ENCODE peak calls at places on chromosomes 5 and 9, in seven cellular contexts. V is astrocyte, H is PC-3, T is adrenal gland, E is uterus, K is pancreas, M is tibial artery. Z is an unnamed sample.

GRCh38 chr5:66621146-66621545 is 25.0 kb downstream of the MAST4 start:
- DNase-seq in V (peak), H (no peak), T (no peak), E (no peak), K (no peak), M (no peak), Z (no peak)

GRCh38 chr9:23587903-23588302 is 238.1 kb downstream of the ELAVL2 start:
- DNase-seq in V (no peak), H (peak), T (peak), E (no peak), K (no peak), M (no peak), Z (no peak)

GRCh38 chr5:23507278-23507685 is at the start of gene PRDM9:
- DNase-seq in V (no peak), H (peak), T (peak), E (peak), K (peak), M (no peak), Z (no peak)

GRCh38 chr9:100222674-100223073 is 123.6 kb downstream of the INVS start:
- DNase-seq in V (peak), H (peak), T (no peak), E (no peak), K (no peak), M (no peak), Z (no peak)

GRCh38 chr5:146344155-146345118 is 5.8 kb downstream of the POU4F3 start:
- DNase-seq in V (no peak), H (peak), T (no peak), E (no peak), K (no peak), M (no peak), Z (no peak)

GRCh38 chr9:84808416-84808815 is 138.9 kb downstream of the NTRK2 start:
- DNase-seq in V (no peak), H (no peak), T (no peak), E (no peak), K (no peak), M (no peak), Z (no peak)

GRCh38 chr9:21334603-21334968 is 618 bp downstream of the KLHL9 start:
- DNase-seq in V (no peak), H (no peak), T (no peak), E (no peak), K (no peak), M (no peak), Z (no peak)

GRCh38 chr5:168362097-168362885 is 70.8 kb downstream of the WWC1 start:
- DNase-seq in V (no peak), H (peak), T (no peak), E (no peak), K (no peak), M (no peak), Z (no peak)

GRCh38 chr9:133732351-133733073 is 5.6 kb downstream of the SARDH start:
- DNase-seq in V (no peak), H (no peak), T (no peak), E (no peak), K (no peak), M (no peak), Z (no peak)

GRCh38 chr5:23820764-23821471 is 313.5 kb downstream of the PRDM9 start:
- DNase-seq in V (no peak), H (peak), T (no peak), E (no peak), K (no peak), M (no peak), Z (no peak)

GRCh38 chr9:118643118-118643517 is 726.1 kb downstream of the BRINP1 start:
- DNase-seq in V (peak), H (peak), T (peak), E (no peak), K (peak), M (no peak), Z (no peak)

GRCh38 chr9:137466041-137466799 is 7.1 kb upstream of the NSMF start:
- DNase-seq in V (no peak), H (no peak), T (peak), E (no peak), K (no peak), M (no peak), Z (no peak)

GRCh38 chr5:30040483-30041116 is 1152.9 kb upstream of the CDH6 start:
- DNase-seq in V (peak), H (peak), T (peak), E (no peak), K (no peak), M (no peak), Z (no peak)

GRCh38 chr9:77743381-77743780 is 95.3 kb upstream of the GNA14 start:
- DNase-seq in V (peak), H (no peak), T (no peak), E (no peak), K (no peak), M (no peak), Z (no peak)

GRCh38 chr5:32645246-32645645 is 59.9 kb downstream of the SUB1 start:
- DNase-seq in V (no peak), H (no peak), T (no peak), E (no peak), K (no peak), M (no peak), Z (no peak)

GRCh38 chr9:33198163-33198562 is 31.0 kb upstream of the B4GALT1 start:
- DNase-seq in V (peak), H (no peak), T (no peak), E (peak), K (no peak), M (peak), Z (peak)

GRCh38 chr5:147547730-147548129 is 37.9 kb upstream of the DPYSL3 start:
- DNase-seq in V (peak), H (no peak), T (no peak), E (no peak), K (no peak), M (no peak), Z (peak)

GRCh38 chr5:95007953-95008596 is 276.8 kb downstream of the MCTP1 start:
- DNase-seq in V (no peak), H (no peak), T (no peak), E (no peak), K (no peak), M (no peak), Z (no peak)

GRCh38 chr5:151772029-151772867 is 494 bp downstream of the G3BP1 start:
- DNase-seq in V (peak), H (no peak), T (peak), E (peak), K (peak), M (peak), Z (no peak)

GRCh38 chr9:127081250-127082185 is 40.9 kb downstream of the ANGPTL2 start:
- DNase-seq in V (no peak), H (no peak), T (no peak), E (no peak), K (no peak), M (no peak), Z (peak)

GRCh38 chr5:38404667-38405276 is 146.4 kb downstream of the EGFLAM start:
- DNase-seq in V (no peak), H (peak), T (no peak), E (no peak), K (no peak), M (no peak), Z (no peak)
- TF ChIP-seq CTCF in V (no peak), H (peak), T (no peak), E (no peak), K (no peak), M (no peak), Z (no peak)

DNA sequence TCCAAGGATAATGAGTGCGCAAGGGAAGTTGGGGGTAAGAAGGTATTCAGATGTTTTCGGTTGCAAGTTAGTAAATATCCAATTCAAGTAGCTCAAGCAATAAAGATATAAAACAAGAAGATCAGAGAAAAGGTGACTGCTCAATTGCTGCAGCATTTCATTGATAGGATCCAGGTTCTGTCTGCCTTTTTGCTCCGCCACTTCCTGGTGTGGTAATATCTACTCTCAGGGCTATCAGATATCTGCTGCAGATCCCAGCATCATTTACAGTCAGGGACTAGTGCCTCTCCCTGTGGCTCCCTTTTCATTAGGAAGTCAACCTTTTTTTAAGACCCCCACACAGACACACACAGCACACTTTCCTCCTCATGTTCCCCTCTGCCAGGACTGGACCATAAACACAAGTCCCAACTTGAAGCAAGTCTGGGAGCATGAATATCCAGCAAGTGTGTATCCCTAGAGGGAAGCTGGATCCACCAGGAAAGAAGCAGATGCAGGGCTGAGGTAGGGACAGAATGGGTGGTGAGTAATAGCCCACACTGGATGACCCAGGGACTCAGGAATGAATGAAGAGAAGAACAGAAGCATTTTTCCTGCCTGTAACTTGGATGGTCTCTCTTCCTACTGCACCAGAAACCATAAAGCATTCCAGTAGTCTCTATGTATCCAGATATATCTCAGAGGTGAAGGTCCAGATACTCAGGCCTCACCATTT is 53.7 kb downstream of the ZNF622 start:
- DNase-seq in V (peak), H (peak), T (no peak), E (no peak), K (no peak), M (no peak), Z (no peak)
- H3K27ac ChIP-seq in V (no peak), H (no peak), T (no peak), E (no peak), K (no peak), M (no peak), Z (no peak)

GRCh38 chr9:121976751-121977150 is 116.4 kb downstream of the TTLL11 start:
- DNase-seq in V (peak), H (no peak), T (no peak), E (no peak), K (no peak), M (no peak), Z (no peak)

GRCh38 chr9:121974421-121974820 is 118.7 kb downstream of the TTLL11 start:
- DNase-seq in V (no peak), H (peak), T (no peak), E (no peak), K (no peak), M (no peak), Z (no peak)

GRCh38 chr9:121979736-121980135 is 113.4 kb downstream of the TTLL11 start:
- DNase-seq in V (no peak), H (no peak), T (no peak), E (no peak), K (no peak), M (no peak), Z (no peak)

GRCh38 chr9:121972501-121972981 is 120.6 kb downstream of the TTLL11 start:
- DNase-seq in V (peak), H (peak), T (peak), E (no peak), K (peak), M (no peak), Z (peak)

DNA sequence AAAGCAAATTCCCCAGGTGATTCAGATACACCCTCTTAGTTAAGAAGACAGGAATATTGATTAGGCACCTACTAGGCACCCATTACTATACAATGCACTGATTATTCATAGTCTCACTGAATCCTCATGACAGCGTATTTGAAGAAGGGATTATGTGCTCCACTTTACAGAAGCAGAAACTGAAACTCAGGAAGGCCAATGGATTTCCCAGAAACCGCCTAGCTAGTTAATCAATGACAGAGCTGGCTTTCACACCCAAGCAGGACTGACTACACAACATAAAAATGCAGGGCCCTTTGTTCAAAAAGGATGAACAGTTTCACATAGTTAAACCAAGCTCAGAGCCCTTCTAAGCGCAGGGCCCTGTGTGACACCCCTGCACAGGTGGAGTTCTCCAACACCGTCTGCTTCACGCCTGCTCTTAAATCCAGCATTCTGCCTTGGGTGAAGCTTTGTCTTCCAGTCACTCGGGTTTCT is 117.3 kb downstream of the TTLL11 start:
- DNase-seq in V (peak), H (peak), T (no peak), E (no peak), K (peak), M (no peak), Z (no peak)
- TF ChIP-seq CTCF in V (no peak), H (no peak), T (no peak), E (no peak), K (no peak), M (no peak), Z (no peak)

GRCh38 chr9:132730054-132731033 is 60.1 kb downstream of the GTF3C4 start:
- DNase-seq in V (no peak), H (no peak), T (no peak), E (no peak), K (no peak), M (no peak), Z (no peak)
- H3K27ac ChIP-seq in V (no peak), H (no peak), T (no peak), E (no peak), K (no peak), M (no peak), Z (no peak)

GRCh38 chr9:135909371-135909770 is 2.0 kb upstream of the CAMSAP1 start:
- DNase-seq in V (no peak), H (no peak), T (no peak), E (no peak), K (no peak), M (no peak), Z (no peak)

GRCh38 chr9:135906291-135907005 is 898 bp downstream of the CAMSAP1 start:
- DNase-seq in V (peak), H (peak), T (no peak), E (peak), K (peak), M (no peak), Z (no peak)

GRCh38 chr9:135908334-135909204 is 1.2 kb upstream of the CAMSAP1 start:
- DNase-seq in V (no peak), H (peak), T (no peak), E (no peak), K (no peak), M (no peak), Z (no peak)

GRCh38 chr9:135907006-135907434 is 326 bp downstream of the CAMSAP1 start:
- DNase-seq in V (no peak), H (peak), T (no peak), E (no peak), K (peak), M (no peak), Z (no peak)

GRCh38 chr9:135907446-135908333 is at the start of gene CAMSAP1:
- DNase-seq in V (peak), H (peak), T (peak), E (peak), K (peak), M (peak), Z (peak)
- TF ChIP-seq CTCF in V (no peak), H (no peak), T (no peak), E (peak), K (no peak), M (no peak), Z (no peak)

DNA sequence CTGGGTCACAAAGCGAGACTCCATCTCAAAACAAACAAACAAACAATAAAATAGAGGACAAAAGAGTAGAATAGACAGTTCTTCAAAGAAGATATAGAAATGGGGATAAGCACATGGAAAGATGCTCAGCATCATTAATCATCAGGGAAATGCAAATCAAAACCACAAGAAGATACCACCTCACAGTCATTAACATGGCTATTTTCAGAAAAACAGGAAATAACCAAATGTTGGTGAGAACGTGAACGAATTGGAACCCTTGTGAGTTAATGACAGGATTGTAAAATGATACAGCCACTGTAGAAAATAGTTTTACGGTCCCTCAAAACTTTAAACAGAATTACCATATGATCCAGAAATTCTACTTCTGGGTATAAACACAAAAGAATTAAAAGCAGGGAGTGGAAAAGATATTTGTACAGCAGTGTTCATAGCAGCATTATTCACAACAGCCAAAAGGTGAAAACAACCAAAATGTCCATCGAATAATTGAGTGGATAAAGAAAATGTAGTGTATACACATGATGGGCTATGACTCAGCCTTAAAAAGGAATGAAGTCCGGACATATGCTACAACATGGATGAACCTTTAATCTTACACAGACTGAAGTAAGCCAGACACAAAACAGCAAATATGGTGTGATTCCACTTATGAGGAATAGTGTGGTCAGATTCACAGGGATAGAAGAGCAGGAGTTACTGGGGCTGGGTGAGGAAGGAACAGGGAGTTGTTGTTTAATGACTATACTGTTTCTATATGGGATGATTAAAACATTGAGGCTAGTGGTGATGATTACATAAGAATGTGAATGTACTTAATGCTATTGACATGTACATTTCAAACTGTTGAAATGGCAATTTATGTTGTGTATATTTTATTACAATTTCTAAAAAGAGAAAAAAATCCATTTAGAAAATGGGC is 19.7 kb downstream of the OR2V2 start:
- DNase-seq in V (no peak), H (peak), T (no peak), E (no peak), K (no peak), M (no peak), Z (no peak)
- H3K27ac ChIP-seq in V (no peak), H (no peak), T (no peak), E (no peak), K (no peak), M (no peak), Z (no peak)

GRCh38 chr5:140795259-140795641 is 598 bp downstream of the PCDHA2 start:
- DNase-seq in V (no peak), H (no peak), T (no peak), E (no peak), K (no peak), M (no peak), Z (no peak)
- TF ChIP-seq CTCF in V (no peak), H (no peak), T (no peak), E (no peak), K (no peak), M (no peak), Z (no peak)

DNA sequence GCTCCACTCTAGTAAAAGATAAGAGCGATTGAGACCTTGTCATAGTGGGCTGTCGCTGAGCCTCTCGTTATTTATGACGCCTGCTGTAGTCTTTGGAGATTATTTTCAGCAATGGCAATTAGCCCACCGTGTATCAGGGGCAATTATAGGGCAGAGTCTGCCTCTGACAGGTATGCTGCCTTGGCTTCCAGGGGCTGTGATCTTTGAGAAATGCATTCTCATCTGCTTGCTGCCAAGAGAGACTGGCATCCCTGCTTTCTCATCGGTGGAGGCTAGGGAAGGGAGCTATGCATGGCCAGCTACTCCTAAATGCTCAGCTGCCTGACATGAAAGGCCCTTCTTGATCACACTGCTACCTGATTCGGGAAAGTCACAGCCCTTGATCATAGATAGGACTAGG is 426.8 kb upstream of the CLINT1 start:
- DNase-seq in V (no peak), H (no peak), T (no peak), E (no peak), K (no peak), M (no peak), Z (no peak)
- H3K27ac ChIP-seq in V (no peak), H (no peak), T (no peak), E (no peak), K (no peak), M (no peak), Z (no peak)